ENCODE peak calls at places on chromosomes 1 and 21, in ten cellular contexts. One of them, this sample, is unnamed.

GRCh38 chr1:165355977-165356811 is at the start of gene LMX1A:
- DNase-seq in SIG-M5: no peak
- DNase-seq in A549: peak; percentile 14
- DNase-seq in stimulated activated CD8-positive, alpha-beta memory T cell treated with anti-CD3 and anti-CD28 coated beads, Interleukin-15, amount 100 ng/mL, for 4 hours: no peak
- DNase-seq in ELR: no peak
- DNase-seq in stimulated activated CD4-positive, alpha-beta T cell treated with anti-CD3 and anti-CD28 coated beads, TNF-alpha, amount 100 ng/mL, for 4 hours: no peak
- DNase-seq in AG04450: no peak
- DNase-seq in astrocyte of the spinal cord: no peak
- DNase-seq in fibroblast of pulmonary artery: no peak
- DNase-seq in D341Med: peak; percentile 74
- DNase-seq in this sample: no peak

GRCh38 chr1:200411406-200412257 is 1.8 kb upstream of the ZNF281 start:
- DNase-seq in stimulated activated CD4-positive, alpha-beta T cell treated with anti-CD3 and anti-CD28 coated beads, TNF-alpha, amount 100 ng/mL, for 4 hours: no peak
- DNase-seq in fibroblast of pulmonary artery: no peak
- DNase-seq in A549: no peak
- DNase-seq in astrocyte of the spinal cord: no peak
- DNase-seq in D341Med: no peak
- DNase-seq in ELR: no peak
- DNase-seq in SIG-M5: no peak
- DNase-seq in stimulated activated CD8-positive, alpha-beta memory T cell treated with anti-CD3 and anti-CD28 coated beads, Interleukin-15, amount 100 ng/mL, for 4 hours: no peak
- DNase-seq in AG04450: no peak
- DNase-seq in this sample: peak; percentile 62

GRCh38 chr21:46024983-46025860 is 43.7 kb downstream of the COL6A1 start:
- DNase-seq in stimulated activated CD4-positive, alpha-beta T cell treated with anti-CD3 and anti-CD28 coated beads, TNF-alpha, amount 100 ng/mL, for 4 hours: no peak
- DNase-seq in stimulated activated CD8-positive, alpha-beta memory T cell treated with anti-CD3 and anti-CD28 coated beads, Interleukin-15, amount 100 ng/mL, for 4 hours: no peak
- DNase-seq in SIG-M5: no peak
- DNase-seq in AG04450: no peak
- DNase-seq in ELR: peak; percentile 52
- DNase-seq in A549: no peak
- DNase-seq in fibroblast of pulmonary artery: peak; percentile 73
- DNase-seq in D341Med: no peak
- DNase-seq in astrocyte of the spinal cord: peak; percentile 60
- DNase-seq in this sample: peak; percentile 38

GRCh38 chr1:198498881-198499280 is 41.6 kb downstream of the ATP6V1G3 start:
- DNase-seq in ELR: no peak
- DNase-seq in stimulated activated CD8-positive, alpha-beta memory T cell treated with anti-CD3 and anti-CD28 coated beads, Interleukin-15, amount 100 ng/mL, for 4 hours: no peak
- DNase-seq in A549: no peak
- DNase-seq in fibroblast of pulmonary artery: peak; percentile 20
- DNase-seq in astrocyte of the spinal cord: no peak
- DNase-seq in AG04450: no peak
- DNase-seq in SIG-M5: no peak
- DNase-seq in D341Med: no peak
- DNase-seq in stimulated activated CD4-positive, alpha-beta T cell treated with anti-CD3 and anti-CD28 coated beads, TNF-alpha, amount 100 ng/mL, for 4 hours: no peak
- DNase-seq in this sample: peak; percentile 69

GRCh38 chr1:46719689-46720088 is 775 bp upstream of the EFCAB14 start:
- DNase-seq in stimulated activated CD4-positive, alpha-beta T cell treated with anti-CD3 and anti-CD28 coated beads, TNF-alpha, amount 100 ng/mL, for 4 hours: no peak
- DNase-seq in astrocyte of the spinal cord: no peak
- DNase-seq in stimulated activated CD8-positive, alpha-beta memory T cell treated with anti-CD3 and anti-CD28 coated beads, Interleukin-15, amount 100 ng/mL, for 4 hours: no peak
- DNase-seq in AG04450: no peak
- DNase-seq in D341Med: no peak
- DNase-seq in ELR: peak; percentile 33
- DNase-seq in fibroblast of pulmonary artery: no peak
- DNase-seq in SIG-M5: no peak
- DNase-seq in A549: no peak
- DNase-seq in this sample: peak; percentile 31

GRCh38 chr1:29802181-29803068 is 566.1 kb downstream of the PTPRU start:
- DNase-seq in fibroblast of pulmonary artery: no peak
- DNase-seq in SIG-M5: no peak
- DNase-seq in stimulated activated CD8-positive, alpha-beta memory T cell treated with anti-CD3 and anti-CD28 coated beads, Interleukin-15, amount 100 ng/mL, for 4 hours: no peak
- DNase-seq in A549: no peak
- DNase-seq in ELR: no peak
- DNase-seq in stimulated activated CD4-positive, alpha-beta T cell treated with anti-CD3 and anti-CD28 coated beads, TNF-alpha, amount 100 ng/mL, for 4 hours: no peak
- DNase-seq in AG04450: no peak
- DNase-seq in D341Med: peak; percentile 51
- DNase-seq in astrocyte of the spinal cord: no peak
- DNase-seq in this sample: no peak

GRCh38 chr1:205286335-205286950 is 35.1 kb downstream of the NUAK2 start:
- DNase-seq in D341Med: no peak
- DNase-seq in stimulated activated CD4-positive, alpha-beta T cell treated with anti-CD3 and anti-CD28 coated beads, TNF-alpha, amount 100 ng/mL, for 4 hours: no peak
- DNase-seq in astrocyte of the spinal cord: peak; percentile 83
- DNase-seq in fibroblast of pulmonary artery: no peak
- DNase-seq in stimulated activated CD8-positive, alpha-beta memory T cell treated with anti-CD3 and anti-CD28 coated beads, Interleukin-15, amount 100 ng/mL, for 4 hours: no peak
- DNase-seq in A549: no peak
- DNase-seq in SIG-M5: no peak
- DNase-seq in ELR: peak; percentile 78
- DNase-seq in AG04450: no peak
- DNase-seq in this sample: no peak

GRCh38 chr1:162178432-162178831 is 108.9 kb downstream of the NOS1AP start:
- DNase-seq in D341Med: peak; percentile 86
- DNase-seq in AG04450: no peak
- DNase-seq in stimulated activated CD8-positive, alpha-beta memory T cell treated with anti-CD3 and anti-CD28 coated beads, Interleukin-15, amount 100 ng/mL, for 4 hours: no peak
- DNase-seq in A549: no peak
- DNase-seq in astrocyte of the spinal cord: no peak
- DNase-seq in fibroblast of pulmonary artery: no peak
- DNase-seq in ELR: no peak
- DNase-seq in stimulated activated CD4-positive, alpha-beta T cell treated with anti-CD3 and anti-CD28 coated beads, TNF-alpha, amount 100 ng/mL, for 4 hours: no peak
- DNase-seq in SIG-M5: no peak
- DNase-seq in this sample: no peak

GRCh38 chr1:50977575-50978143 is 7.6 kb downstream of the CDKN2C start:
- DNase-seq in stimulated activated CD4-positive, alpha-beta T cell treated with anti-CD3 and anti-CD28 coated beads, TNF-alpha, amount 100 ng/mL, for 4 hours: no peak
- DNase-seq in ELR: peak; percentile 80
- DNase-seq in stimulated activated CD8-positive, alpha-beta memory T cell treated with anti-CD3 and anti-CD28 coated beads, Interleukin-15, amount 100 ng/mL, for 4 hours: no peak
- DNase-seq in AG04450: no peak
- DNase-seq in D341Med: peak; percentile 86
- DNase-seq in A549: no peak
- DNase-seq in astrocyte of the spinal cord: peak; percentile 36
- DNase-seq in fibroblast of pulmonary artery: peak; percentile 39
- DNase-seq in SIG-M5: no peak
- DNase-seq in this sample: peak; percentile 37

GRCh38 chr1:54645806-54646676 is 4.5 kb downstream of the MROH7 start:
- DNase-seq in fibroblast of pulmonary artery: peak; percentile 19
- DNase-seq in D341Med: no peak
- DNase-seq in ELR: no peak
- DNase-seq in A549: no peak
- DNase-seq in astrocyte of the spinal cord: no peak
- DNase-seq in stimulated activated CD4-positive, alpha-beta T cell treated with anti-CD3 and anti-CD28 coated beads, TNF-alpha, amount 100 ng/mL, for 4 hours: no peak
- DNase-seq in SIG-M5: no peak
- DNase-seq in AG04450: no peak
- DNase-seq in stimulated activated CD8-positive, alpha-beta memory T cell treated with anti-CD3 and anti-CD28 coated beads, Interleukin-15, amount 100 ng/mL, for 4 hours: no peak
- DNase-seq in this sample: no peak

GRCh38 chr1:47796626-47797025 is 200.6 kb downstream of the TRABD2B start:
- DNase-seq in stimulated activated CD8-positive, alpha-beta memory T cell treated with anti-CD3 and anti-CD28 coated beads, Interleukin-15, amount 100 ng/mL, for 4 hours: no peak
- DNase-seq in stimulated activated CD4-positive, alpha-beta T cell treated with anti-CD3 and anti-CD28 coated beads, TNF-alpha, amount 100 ng/mL, for 4 hours: no peak
- DNase-seq in fibroblast of pulmonary artery: no peak
- DNase-seq in AG04450: no peak
- DNase-seq in A549: no peak
- DNase-seq in D341Med: no peak
- DNase-seq in ELR: no peak
- DNase-seq in SIG-M5: no peak
- DNase-seq in astrocyte of the spinal cord: no peak
- DNase-seq in this sample: no peak

GRCh38 chr1:6330410-6330827 is 63.1 kb downstream of the ACOT7 start:
- DNase-seq in SIG-M5: no peak
- DNase-seq in stimulated activated CD8-positive, alpha-beta memory T cell treated with anti-CD3 and anti-CD28 coated beads, Interleukin-15, amount 100 ng/mL, for 4 hours: no peak
- DNase-seq in astrocyte of the spinal cord: peak; percentile 86
- DNase-seq in D341Med: no peak
- DNase-seq in A549: no peak
- DNase-seq in ELR: peak; percentile 37
- DNase-seq in AG04450: peak; percentile 49
- DNase-seq in fibroblast of pulmonary artery: peak; percentile 68
- DNase-seq in stimulated activated CD4-positive, alpha-beta T cell treated with anti-CD3 and anti-CD28 coated beads, TNF-alpha, amount 100 ng/mL, for 4 hours: no peak
- DNase-seq in this sample: no peak

GRCh38 chr1:181179980-181180964 is 91.8 kb downstream of the IER5 start:
- DNase-seq in fibroblast of pulmonary artery: peak; percentile 76
- DNase-seq in A549: no peak
- DNase-seq in stimulated activated CD4-positive, alpha-beta T cell treated with anti-CD3 and anti-CD28 coated beads, TNF-alpha, amount 100 ng/mL, for 4 hours: no peak
- DNase-seq in SIG-M5: no peak
- DNase-seq in D341Med: peak; percentile 88
- DNase-seq in AG04450: peak; percentile 63
- DNase-seq in astrocyte of the spinal cord: peak; percentile 42
- DNase-seq in ELR: peak; percentile 19
- DNase-seq in stimulated activated CD8-positive, alpha-beta memory T cell treated with anti-CD3 and anti-CD28 coated beads, Interleukin-15, amount 100 ng/mL, for 4 hours: no peak
- DNase-seq in this sample: no peak

GRCh38 chr1:168081373-168082007 is 55.2 kb downstream of the GPR161 start:
- DNase-seq in A549: no peak
- DNase-seq in fibroblast of pulmonary artery: peak; percentile 95
- DNase-seq in stimulated activated CD4-positive, alpha-beta T cell treated with anti-CD3 and anti-CD28 coated beads, TNF-alpha, amount 100 ng/mL, for 4 hours: no peak
- DNase-seq in stimulated activated CD8-positive, alpha-beta memory T cell treated with anti-CD3 and anti-CD28 coated beads, Interleukin-15, amount 100 ng/mL, for 4 hours: no peak
- DNase-seq in AG04450: peak; percentile 46
- DNase-seq in D341Med: no peak
- DNase-seq in SIG-M5: no peak
- DNase-seq in astrocyte of the spinal cord: peak; percentile 45
- DNase-seq in ELR: peak; percentile 91
- DNase-seq in this sample: no peak

This sample was measured in Caco-2.